ENCODE peak calls at places on chromosome 18, in nine cellular contexts. One of them, this sample, is unnamed. For H3K4me1, the result is how much of the 10 kb centered on the place peaks cover.

GRCh38 chr18:74626311-74626874 is 28.7 kb downstream of the ZNF407 start:
- DNase-seq in A549: no peak
- DNase-seq in hepatocyte: no peak
- DNase-seq in uterus: no peak
- DNase-seq in ascending aorta: no peak
- DNase-seq in breast epithelium: no peak
- DNase-seq in pancreas: no peak
- DNase-seq in mucosa of descending colon: no peak
- DNase-seq in upper lobe of right lung: no peak
- DNase-seq in this sample: no peak

GRCh38 chr18:39345321-39345720 is 1779.7 kb upstream of the CELF4 start:
- DNase-seq in hepatocyte: no peak
- DNase-seq in uterus: no peak
- DNase-seq in breast epithelium: no peak
- DNase-seq in upper lobe of right lung: no peak
- DNase-seq in mucosa of descending colon: no peak
- DNase-seq in pancreas: no peak
- DNase-seq in ascending aorta: no peak
- DNase-seq in A549: no peak
- DNase-seq in this sample: no peak

GRCh38 chr18:65035701-65036100 is 715.1 kb upstream of the CDH7 start:
- DNase-seq in breast epithelium: no peak
- DNase-seq in A549: no peak
- DNase-seq in pancreas: no peak
- DNase-seq in uterus: no peak
- DNase-seq in hepatocyte: no peak
- DNase-seq in ascending aorta: no peak
- DNase-seq in upper lobe of right lung: no peak
- DNase-seq in mucosa of descending colon: no peak
- DNase-seq in this sample: no peak

GRCh38 chr18:13463526-13463925 is 245.0 kb downstream of the LDLRAD4 start:
- DNase-seq in A549: no peak
- DNase-seq in uterus: no peak
- DNase-seq in upper lobe of right lung: no peak
- DNase-seq in ascending aorta: no peak
- DNase-seq in mucosa of descending colon: no peak
- DNase-seq in breast epithelium: no peak
- DNase-seq in pancreas: no peak
- DNase-seq in hepatocyte: no peak
- DNase-seq in this sample: no peak

GRCh38 chr18:41593276-41593675 is 361.8 kb upstream of the PIK3C3 start:
- DNase-seq in pancreas: no peak
- DNase-seq in breast epithelium: no peak
- DNase-seq in upper lobe of right lung: no peak
- DNase-seq in mucosa of descending colon: no peak
- DNase-seq in A549: no peak
- DNase-seq in uterus: no peak
- DNase-seq in hepatocyte: no peak
- DNase-seq in ascending aorta: no peak
- DNase-seq in this sample: no peak

GRCh38 chr18:14974576-14974975 is 226.6 kb downstream of the ANKRD30B start:
- DNase-seq in hepatocyte: no peak
- DNase-seq in mucosa of descending colon: no peak
- DNase-seq in breast epithelium: no peak
- DNase-seq in A549: no peak
- DNase-seq in uterus: no peak
- DNase-seq in ascending aorta: no peak
- DNase-seq in upper lobe of right lung: no peak
- DNase-seq in pancreas: no peak
- DNase-seq in this sample: no peak

GRCh38 chr18:573385-573784 is 6.8 kb upstream of the CETN1 start:
- DNase-seq in A549: no peak
- DNase-seq in upper lobe of right lung: no peak
- DNase-seq in ascending aorta: no peak
- DNase-seq in uterus: no peak
- DNase-seq in mucosa of descending colon: no peak
- DNase-seq in pancreas: no peak
- DNase-seq in hepatocyte: no peak
- DNase-seq in breast epithelium: no peak
- DNase-seq in this sample: no peak

GRCh38 chr18:68935686-68936085 is 137.8 kb downstream of the CCDC102B start:
- DNase-seq in mucosa of descending colon: no peak
- DNase-seq in uterus: no peak
- DNase-seq in hepatocyte: no peak
- DNase-seq in pancreas: no peak
- DNase-seq in upper lobe of right lung: no peak
- DNase-seq in breast epithelium: no peak
- DNase-seq in A549: no peak
- DNase-seq in ascending aorta: no peak
- DNase-seq in this sample: no peak

GRCh38 chr18:9147440-9148238 is 11.1 kb downstream of the ANKRD12 start:
- DNase-seq in uterus: no peak
- DNase-seq in hepatocyte: peak
- DNase-seq in A549: peak
- DNase-seq in upper lobe of right lung: no peak
- DNase-seq in mucosa of descending colon: no peak
- DNase-seq in breast epithelium: no peak
- DNase-seq in ascending aorta: peak
- DNase-seq in pancreas: no peak
- DNase-seq in this sample: no peak

GRCh38 chr18:45920367-45920766 is 46.8 kb downstream of the EPG5 start:
- DNase-seq in A549: peak
- DNase-seq in mucosa of descending colon: peak
- DNase-seq in upper lobe of right lung: peak
- DNase-seq in ascending aorta: peak
- DNase-seq in uterus: peak
- DNase-seq in pancreas: peak
- DNase-seq in hepatocyte: no peak
- DNase-seq in breast epithelium: peak
- DNase-seq in this sample: no peak

GRCh38 chr18:70331456-70332097 is 42.7 kb downstream of the SOCS6 start:
- DNase-seq in upper lobe of right lung: no peak
- DNase-seq in hepatocyte: no peak
- DNase-seq in breast epithelium: no peak
- DNase-seq in A549: no peak
- DNase-seq in uterus: no peak
- DNase-seq in mucosa of descending colon: no peak
- DNase-seq in ascending aorta: no peak
- DNase-seq in pancreas: no peak
- DNase-seq in this sample: no peak

GRCh38 chr18:63905361-63905760 is 2.4 kb upstream of the SERPINB10 start:
- DNase-seq in upper lobe of right lung: no peak
- DNase-seq in breast epithelium: no peak
- DNase-seq in pancreas: no peak
- DNase-seq in mucosa of descending colon: no peak
- DNase-seq in hepatocyte: no peak
- DNase-seq in uterus: no peak
- DNase-seq in A549: no peak
- DNase-seq in ascending aorta: no peak
- DNase-seq in this sample: no peak

GRCh38 chr18:11981633-11982366 is 493 bp downstream of the IMPA2 start:
- DNase-seq in pancreas: peak
- DNase-seq in ascending aorta: peak
- DNase-seq in uterus: peak
- DNase-seq in breast epithelium: peak
- DNase-seq in mucosa of descending colon: peak
- DNase-seq in A549: no peak
- DNase-seq in upper lobe of right lung: no peak
- DNase-seq in hepatocyte: peak
- DNase-seq in this sample: no peak

GRCh38 chr18:51030537-51031258 is 685 bp downstream of the SMAD4 start:
- DNase-seq in hepatocyte: peak
- DNase-seq in upper lobe of right lung: peak
- DNase-seq in pancreas: peak
- DNase-seq in uterus: peak
- DNase-seq in ascending aorta: peak
- DNase-seq in mucosa of descending colon: peak
- DNase-seq in breast epithelium: peak
- DNase-seq in A549: peak
- DNase-seq in this sample: no peak

GRCh38 chr18:61738488-61738887 is 154.3 kb downstream of the RNF152 start:
- DNase-seq in uterus: no peak
- DNase-seq in mucosa of descending colon: no peak
- DNase-seq in pancreas: no peak
- DNase-seq in upper lobe of right lung: no peak
- DNase-seq in A549: no peak
- DNase-seq in breast epithelium: no peak
- DNase-seq in hepatocyte: no peak
- DNase-seq in ascending aorta: peak
- DNase-seq in this sample: no peak

GRCh38 chr18:57141208-57142129 is 5.4 kb upstream of the BOD1L2 start:
- DNase-seq in pancreas: peak
- DNase-seq in breast epithelium: no peak
- DNase-seq in upper lobe of right lung: peak
- DNase-seq in ascending aorta: no peak
- DNase-seq in hepatocyte: peak
- DNase-seq in A549: no peak
- DNase-seq in mucosa of descending colon: peak
- DNase-seq in uterus: no peak
- DNase-seq in this sample: no peak

DNA sequence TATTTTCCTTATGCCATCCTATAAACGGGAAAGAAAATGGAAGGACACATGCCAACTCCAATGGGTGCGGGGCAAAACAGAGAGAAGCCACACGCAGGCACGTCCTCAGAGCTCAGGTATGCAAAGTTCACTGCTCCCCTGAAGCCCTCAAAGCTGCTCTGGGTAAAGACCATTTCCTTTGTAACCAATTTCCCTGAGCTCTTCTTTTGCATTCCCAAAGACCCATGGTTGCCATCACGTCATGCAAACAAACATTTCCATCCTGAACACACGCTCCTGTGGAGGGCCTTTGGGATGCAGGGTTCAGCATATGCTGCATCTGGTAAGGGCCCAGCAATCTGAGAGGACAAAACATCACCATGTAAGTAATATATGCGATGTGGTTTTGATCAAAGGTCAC is 69.4 kb downstream of the EMILIN2 start:
- DNase-seq in A549: no peak
- DNase-seq in breast epithelium: no peak
- DNase-seq in hepatocyte: no peak
- DNase-seq in uterus: no peak
- DNase-seq in mucosa of descending colon: no peak
- DNase-seq in ascending aorta: no peak
- DNase-seq in pancreas: no peak
- DNase-seq in upper lobe of right lung: no peak
- DNase-seq in this sample: no peak
- H3K4me1 ChIP-seq in A549: under half
- H3K4me1 ChIP-seq in breast epithelium: under half
- H3K4me1 ChIP-seq in hepatocyte: under half
- H3K4me1 ChIP-seq in uterus: under half
- H3K4me1 ChIP-seq in mucosa of descending colon: under half
- H3K4me1 ChIP-seq in ascending aorta: under half
- H3K4me1 ChIP-seq in pancreas: under half
- H3K4me1 ChIP-seq in upper lobe of right lung: under half
- H3K4me1 ChIP-seq in this sample: under half

DNA sequence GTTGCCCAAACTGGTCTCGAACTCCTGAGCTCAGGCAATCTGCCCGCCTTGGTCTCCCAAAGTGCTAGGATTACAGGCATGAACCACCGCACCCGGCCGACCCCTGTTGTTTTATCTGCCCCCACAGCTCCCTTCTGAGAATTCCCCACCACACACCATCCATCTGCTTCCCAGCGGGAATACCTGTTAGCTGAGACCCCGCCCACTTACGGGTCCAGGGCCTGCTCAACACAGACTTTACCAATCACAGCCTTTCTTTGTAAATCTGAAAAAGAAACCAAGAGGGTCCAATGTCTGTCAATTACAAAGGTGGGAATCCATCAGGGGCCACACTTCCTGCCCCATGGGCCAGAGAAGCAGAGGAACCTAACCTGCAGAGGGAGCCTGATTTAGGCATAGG is 14.2 kb upstream of the CABLES1 start:
- DNase-seq in uterus: no peak
- DNase-seq in breast epithelium: no peak
- DNase-seq in mucosa of descending colon: no peak
- DNase-seq in upper lobe of right lung: no peak
- DNase-seq in A549: no peak
- DNase-seq in pancreas: no peak
- DNase-seq in hepatocyte: no peak
- DNase-seq in ascending aorta: no peak
- DNase-seq in this sample: no peak
- H3K4me1 ChIP-seq in uterus: under half
- H3K4me1 ChIP-seq in breast epithelium: under half
- H3K4me1 ChIP-seq in mucosa of descending colon: under half
- H3K4me1 ChIP-seq in upper lobe of right lung: under half
- H3K4me1 ChIP-seq in A549: under half
- H3K4me1 ChIP-seq in pancreas: under half
- H3K4me1 ChIP-seq in hepatocyte: under half
- H3K4me1 ChIP-seq in ascending aorta: under half
- H3K4me1 ChIP-seq in this sample: under half

GRCh38 chr18:78986018-78986481 is 6.4 kb downstream of the SALL3 start:
- DNase-seq in upper lobe of right lung: no peak
- DNase-seq in ascending aorta: no peak
- DNase-seq in breast epithelium: no peak
- DNase-seq in A549: peak
- DNase-seq in mucosa of descending colon: no peak
- DNase-seq in pancreas: peak
- DNase-seq in uterus: no peak
- DNase-seq in hepatocyte: peak
- DNase-seq in this sample: no peak
- H3K4me1 ChIP-seq in upper lobe of right lung: under half
- H3K4me1 ChIP-seq in ascending aorta: under half
- H3K4me1 ChIP-seq in breast epithelium: under half
- H3K4me1 ChIP-seq in A549: under half
- H3K4me1 ChIP-seq in mucosa of descending colon: under half
- H3K4me1 ChIP-seq in pancreas: under half
- H3K4me1 ChIP-seq in uterus: under half
- H3K4me1 ChIP-seq in hepatocyte: under half
- H3K4me1 ChIP-seq in this sample: under half

GRCh38 chr18:48924621-48925601 is 25.9 kb downstream of the SMAD7 start:
- DNase-seq in pancreas: no peak
- DNase-seq in uterus: no peak
- DNase-seq in A549: no peak
- DNase-seq in ascending aorta: no peak
- DNase-seq in hepatocyte: no peak
- DNase-seq in mucosa of descending colon: no peak
- DNase-seq in upper lobe of right lung: no peak
- DNase-seq in breast epithelium: no peak
- DNase-seq in this sample: no peak

GRCh38 chr18:48923746-48924580 is 26.8 kb downstream of the SMAD7 start:
- DNase-seq in A549: no peak
- DNase-seq in breast epithelium: no peak
- DNase-seq in upper lobe of right lung: no peak
- DNase-seq in pancreas: peak
- DNase-seq in uterus: no peak
- DNase-seq in mucosa of descending colon: no peak
- DNase-seq in hepatocyte: peak
- DNase-seq in ascending aorta: no peak
- DNase-seq in this sample: no peak

GRCh38 chr18:48927286-48928080 is 23.3 kb downstream of the SMAD7 start:
- DNase-seq in pancreas: no peak
- DNase-seq in mucosa of descending colon: no peak
- DNase-seq in A549: no peak
- DNase-seq in uterus: no peak
- DNase-seq in upper lobe of right lung: no peak
- DNase-seq in breast epithelium: no peak
- DNase-seq in hepatocyte: no peak
- DNase-seq in ascending aorta: no peak
- DNase-seq in this sample: no peak

GRCh38 chr18:48928787-48929186 is 22.0 kb downstream of the SMAD7 start:
- DNase-seq in hepatocyte: peak
- DNase-seq in uterus: no peak
- DNase-seq in A549: no peak
- DNase-seq in pancreas: peak
- DNase-seq in upper lobe of right lung: peak
- DNase-seq in ascending aorta: peak
- DNase-seq in mucosa of descending colon: peak
- DNase-seq in breast epithelium: no peak
- DNase-seq in this sample: no peak

GRCh38 chr18:48926420-48926857 is 24.3 kb downstream of the SMAD7 start:
- DNase-seq in hepatocyte: no peak
- DNase-seq in pancreas: no peak
- DNase-seq in ascending aorta: no peak
- DNase-seq in upper lobe of right lung: no peak
- DNase-seq in A549: no peak
- DNase-seq in mucosa of descending colon: peak
- DNase-seq in uterus: no peak
- DNase-seq in breast epithelium: no peak
- DNase-seq in this sample: no peak
- H3K4me1 ChIP-seq in hepatocyte: half or more
- H3K4me1 ChIP-seq in pancreas: half or more
- H3K4me1 ChIP-seq in ascending aorta: half or more
- H3K4me1 ChIP-seq in upper lobe of right lung: half or more
- H3K4me1 ChIP-seq in A549: half or more
- H3K4me1 ChIP-seq in mucosa of descending colon: half or more
- H3K4me1 ChIP-seq in uterus: under half
- H3K4me1 ChIP-seq in breast epithelium: under half
- H3K4me1 ChIP-seq in this sample: under half